ENCODE peak calls at places on chromosomes 16 and 17, in four cellular contexts. S, Z, Y and V are unnamed samples.

GRCh38 chr17:78458091-78458490 is 79.6 kb downstream of the PGS1 start:
- DNase-seq in S (no peak), Z (no peak), Y (no peak), V (no peak)

GRCh38 chr16:85259115-85259830 is 147.0 kb upstream of the CIBAR2 start:
- DNase-seq in S (no peak), Z (no peak), Y (no peak), V (no peak)

GRCh38 chr16:86634290-86634689 is 55.9 kb downstream of the FOXL1 start:
- DNase-seq in S (no peak), Z (no peak), Y (no peak), V (no peak)

GRCh38 chr16:81558444-81559175 is 114.0 kb downstream of the CMIP start:
- DNase-seq in S (peak; percentile 56), Z (no peak), Y (peak; percentile 83), V (no peak)

GRCh38 chr17:3738562-3739295 is 15.0 kb downstream of the HASPIN start:
- DNase-seq in S (no peak), Z (no peak), Y (no peak), V (no peak)

GRCh38 chr16:30476991-30477390 is 4.4 kb downstream of the ITGAL start:
- DNase-seq in S (no peak), Z (no peak), Y (no peak), V (no peak)

GRCh38 chr17:34757106-34757505 is 177.7 kb downstream of the TMEM132E start:
- DNase-seq in S (no peak), Z (no peak), Y (no peak), V (no peak)

GRCh38 chr16:87956169-87956770 is 5.0 kb downstream of the BANP start:
- DNase-seq in S (peak; percentile 64), Z (peak; percentile 42), Y (no peak), V (no peak)

GRCh38 chr16:4347765-4348509 is 3.2 kb downstream of the PAM16 start:
- DNase-seq in S (peak; percentile 72), Z (no peak), Y (no peak), V (no peak)

GRCh38 chr16:89185062-89185751 is 13.7 kb downstream of the CDH15 start:
- DNase-seq in S (no peak), Z (no peak), Y (no peak), V (no peak)

GRCh38 chr17:37710344-37710886 is 34.4 kb downstream of the HNF1B start:
- DNase-seq in S (peak; percentile 43), Z (no peak), Y (peak; percentile 99), V (peak; percentile 73)

GRCh38 chr17:1029196-1029911 is 32.4 kb downstream of the TIMM22 start:
- DNase-seq in S (no peak), Z (no peak), Y (no peak), V (no peak)

GRCh38 chr16:31256466-31256865 is 3.3 kb upstream of the ITGAM start:
- DNase-seq in S (no peak), Z (no peak), Y (no peak), V (no peak)

GRCh38 chr16:30609002-30609927 is 924 bp downstream of the ZNF689 start:
- DNase-seq in S (peak; percentile 64), Z (no peak), Y (no peak), V (no peak)

GRCh38 chr16:20740007-20740883 is 1.4 kb downstream of the THUMPD1 start:
- DNase-seq in S (no peak), Z (no peak), Y (peak; percentile 19), V (no peak)

GRCh38 chr17:49390548-49391324 is 23.9 kb downstream of the PHB1 start:
- DNase-seq in S (peak; percentile 74), Z (no peak), Y (peak; percentile 46), V (no peak)

GRCh38 chr16:3610698-3611144 is 685 bp downstream of the SLX4 start:
- DNase-seq in S (no peak), Z (no peak), Y (no peak), V (no peak)

GRCh38 chr17:75364078-75364477 is 41.4 kb downstream of the GRB2 start:
- DNase-seq in S (no peak), Z (no peak), Y (no peak), V (no peak)

GRCh38 chr17:49361129-49361901 is 735 bp downstream of the ZNF652 start:
- DNase-seq in S (peak; percentile 71), Z (peak; percentile 48), Y (peak; percentile 62), V (peak; percentile 68)

GRCh38 chr16:27218756-27219155 is 15.4 kb downstream of the KDM8 start:
- DNase-seq in S (no peak), Z (no peak), Y (no peak), V (no peak)

GRCh38 chr16:29927523-29927905 is 1.5 kb upstream of the KCTD13 start:
- DNase-seq in S (no peak), Z (no peak), Y (no peak), V (no peak)

GRCh38 chr17:27669136-27669535 is 38.1 kb downstream of the LGALS9 start:
- DNase-seq in S (no peak), Z (no peak), Y (no peak), V (no peak)

GRCh38 chr16:16127469-16128116 is 95.7 kb downstream of the ABCC6 start:
- DNase-seq in S (peak; percentile 84), Z (peak; percentile 17), Y (peak; percentile 72), V (peak; percentile 88)

GRCh38 chr17:21124096-21124495 is 2.7 kb upstream of the DHRS7B start:
- DNase-seq in S (no peak), Z (no peak), Y (no peak), V (no peak)

GRCh38 chr17:27810902-27811557 is 10.7 kb upstream of the NOS2 start:
- DNase-seq in S (no peak), Z (no peak), Y (no peak), V (no peak)

GRCh38 chr17:57781386-57782050 is 36.4 kb upstream of the CCDC182 start:
- DNase-seq in S (no peak), Z (no peak), Y (no peak), V (no peak)

GRCh38 chr17:30095507-30096244 is 20.9 kb upstream of the NSRP1 start:
- DNase-seq in S (peak; percentile 50), Z (peak; percentile 36), Y (peak; percentile 64), V (no peak)
- TF ChIP-seq KDM1A in S (peak; percentile 55), Z (no peak), Y (no peak), V (no peak)

GRCh38 chr17:51342257-51342656 is 81.9 kb downstream of the UTP18 start:
- DNase-seq in S (no peak), Z (no peak), Y (no peak), V (no peak)

GRCh38 chr17:51351090-51351489 is 90.7 kb downstream of the UTP18 start:
- DNase-seq in S (no peak), Z (no peak), Y (no peak), V (no peak)

GRCh38 chr17:51347851-51348584 is 87.7 kb downstream of the UTP18 start:
- DNase-seq in S (no peak), Z (no peak), Y (no peak), V (no peak)

GRCh38 chr17:51341457-51341856 is 81.1 kb downstream of the UTP18 start:
- DNase-seq in S (no peak), Z (no peak), Y (no peak), V (no peak)

DNA sequence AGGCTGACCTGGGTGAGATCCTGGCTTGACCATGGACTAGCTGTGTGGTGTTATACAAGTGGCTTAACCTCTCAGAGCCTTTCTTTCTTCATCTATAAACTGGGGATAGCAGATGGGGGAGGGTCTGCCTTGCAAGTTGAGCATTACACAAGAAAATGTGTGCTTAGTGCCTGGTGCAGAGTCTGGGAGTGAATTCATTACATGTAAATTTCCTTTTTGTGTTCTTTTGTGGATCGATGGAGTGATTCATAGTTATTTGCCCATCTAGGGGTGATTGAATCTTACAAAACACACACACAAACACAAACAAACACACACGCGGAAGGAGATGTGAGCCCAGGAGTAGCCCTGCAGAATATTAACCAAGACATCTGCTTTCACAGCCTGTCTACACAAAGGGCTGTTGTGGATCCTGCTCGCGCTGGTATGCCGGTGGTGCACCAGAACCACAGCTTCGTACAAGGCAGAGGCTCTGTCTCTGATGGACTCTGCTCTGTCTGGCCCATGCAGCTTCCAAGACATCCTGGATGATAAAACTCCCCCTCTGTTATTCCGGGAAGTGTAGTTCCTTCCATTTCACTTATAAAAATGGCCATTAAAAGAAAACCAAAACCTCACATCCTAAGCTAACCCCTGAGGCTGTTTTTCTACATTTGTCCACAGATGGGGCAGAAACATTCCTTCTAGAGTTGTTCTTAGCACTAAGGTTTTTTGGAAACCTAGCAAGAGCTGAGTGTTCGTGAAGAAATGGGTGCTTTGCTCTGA is 86.1 kb downstream of the UTP18 start:
- DNase-seq in S (no peak), Z (no peak), Y (peak; percentile 57), V (no peak)
- H2AFZ ChIP-seq in S (no peak overlapping the region), Z (no peak overlapping the region), Y (no peak overlapping the region), V (peak overlapping the region; percentile 71)

DNA sequence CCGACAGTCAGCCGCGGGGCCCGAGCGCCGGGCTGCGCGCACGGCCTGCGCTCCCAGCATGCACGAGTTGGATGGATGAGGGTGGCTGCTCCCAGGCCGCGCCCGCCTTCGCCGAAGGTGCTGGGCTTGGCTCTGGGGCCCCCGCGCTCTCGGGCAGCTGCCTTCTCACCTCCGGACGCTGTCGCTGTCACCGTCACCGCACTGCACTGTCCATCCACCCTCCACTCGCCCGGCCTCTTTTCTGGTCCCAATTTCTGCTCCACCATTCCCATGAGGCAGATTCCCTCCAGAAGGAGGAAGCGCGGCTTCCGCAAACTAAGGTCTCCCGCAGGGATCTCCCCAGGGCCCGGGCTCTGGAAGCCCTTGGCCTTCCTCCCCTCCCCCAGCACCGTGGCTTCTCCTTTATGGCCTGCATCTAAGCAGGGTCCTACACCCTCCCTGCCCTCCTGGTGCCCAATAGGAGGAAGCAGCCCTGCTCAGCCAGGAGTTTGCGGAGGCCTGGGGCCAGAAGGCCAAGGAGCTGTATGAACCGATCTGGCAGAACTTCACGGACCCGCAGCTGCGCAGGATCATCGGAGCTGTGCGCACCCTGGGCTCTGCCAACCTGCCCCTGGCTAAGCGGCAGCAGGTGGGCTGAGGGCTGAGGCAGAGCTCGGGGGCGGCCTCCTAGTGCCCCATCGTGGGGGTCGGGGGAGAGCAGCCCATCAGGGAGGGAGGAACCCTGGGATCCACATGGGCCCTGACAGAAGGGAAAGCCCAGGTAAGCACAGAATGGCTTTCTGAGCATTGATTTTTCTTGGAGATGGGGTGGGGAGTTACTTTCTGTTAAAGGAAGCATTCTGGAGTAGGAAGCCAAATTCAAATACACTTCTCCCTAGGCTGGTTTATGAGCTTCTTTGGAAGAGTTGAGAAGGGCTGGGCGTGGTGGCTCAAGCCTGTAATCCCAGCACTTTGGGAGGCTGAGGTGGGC is 895 bp downstream of the ACE start:
- DNase-seq in S (no peak), Z (no peak), Y (no peak), V (no peak)
- TF ChIP-seq KDM1A in S (no peak), Z (no peak), Y (no peak), V (no peak)

DNA sequence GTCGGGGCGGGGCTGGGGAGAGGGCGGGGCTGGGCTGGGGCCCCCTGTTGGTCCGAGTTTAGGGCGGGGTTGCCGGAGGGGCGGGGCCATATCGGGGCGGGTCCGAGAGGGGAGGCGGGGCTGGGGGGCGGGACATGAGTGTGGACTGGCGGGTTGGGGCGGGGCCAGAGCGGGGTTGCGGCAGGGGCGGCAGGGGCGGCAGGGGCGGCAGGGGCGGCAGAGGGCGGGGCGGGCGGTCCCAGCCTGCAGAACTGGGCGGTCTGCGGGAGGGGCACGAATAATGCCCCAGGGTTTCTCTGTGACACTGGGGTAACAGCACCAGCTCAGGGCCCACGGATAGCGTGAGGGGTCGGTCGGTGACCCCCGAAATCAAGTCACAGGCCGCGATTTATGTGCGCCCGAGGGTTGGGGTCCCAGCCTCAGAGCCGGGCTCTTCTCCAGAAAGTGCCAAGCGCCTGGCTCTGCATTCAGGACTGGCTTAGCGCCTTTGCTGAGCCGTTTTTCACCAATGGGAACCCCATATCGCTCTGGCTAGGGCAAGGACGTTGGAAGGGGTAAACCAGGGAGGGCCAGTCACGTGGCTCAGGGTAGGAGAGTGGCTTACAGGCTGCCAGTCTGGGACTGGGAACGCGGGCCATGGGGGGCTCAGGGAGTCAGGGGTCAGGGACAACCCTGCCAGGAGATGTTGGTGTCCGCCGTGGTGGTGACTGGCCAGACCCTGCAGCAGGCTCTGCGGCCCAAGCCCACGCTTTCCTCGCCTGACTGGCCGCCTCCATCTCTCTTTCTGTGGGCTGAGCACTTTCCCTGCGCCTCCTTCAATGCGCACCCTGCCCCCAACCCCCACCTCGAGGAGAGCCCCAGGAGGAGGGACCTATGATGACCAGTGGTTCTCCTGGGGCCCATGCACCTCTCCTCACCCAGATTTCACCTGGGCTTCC is 1.2 kb upstream of the METTL26 start:
- DNase-seq in S (peak; percentile 100), Z (no peak), Y (peak; percentile 37), V (no peak)
- H2AFZ ChIP-seq in S (peak overlapping the region; percentile 97), Z (peak overlapping the region; percentile 98), Y (no peak overlapping the region), V (peak overlapping the region; percentile 34)